ENCODE peak calls at places on chromosomes 7 and 10, in eight cellular contexts. Q is fibroblast of pulmonary artery; K is mucosa of descending colon; Y is uterus; M is NCI-H146; X is right lobe of liver; V is stimulated activated CD4-positive, alpha-beta T cell treated with anti-CD3 and anti-CD28 coated beads, TNF-alpha, amount 100 ng/mL, for 48 hours; P is GM13977. T is an unnamed sample.

GRCh38 chr10:122149138-122149606 is 121.9 kb upstream of the BTBD16 start:
- DNase-seq in Q (peak), K (no peak), Y (peak), M (no peak), X (no peak), V (no peak), P (no peak), T (no peak)

GRCh38 chr10:85602306-85602705 is 764.3 kb downstream of the GRID1 start:
- DNase-seq in Q (no peak), K (no peak), Y (no peak), M (no peak), X (no peak), V (no peak), P (no peak), T (no peak)

GRCh38 chr10:103130910-103131309 is 62.2 kb downstream of the NT5C2 start:
- DNase-seq in Q (no peak), K (no peak), Y (no peak), M (no peak), X (no peak), V (no peak), P (no peak), T (no peak)

GRCh38 chr7:96052860-96053452 is 268.9 kb downstream of the SLC25A13 start:
- DNase-seq in Q (no peak), K (no peak), Y (no peak), M (peak), X (no peak), V (no peak), P (no peak), T (no peak)

GRCh38 chr10:31782701-31783100 is 145.9 kb downstream of the ARHGAP12 start:
- DNase-seq in Q (no peak), K (peak), Y (no peak), M (no peak), X (no peak), V (no peak), P (no peak), T (no peak)

GRCh38 chr7:94957041-94957440 is 49.6 kb downstream of the PPP1R9A start:
- DNase-seq in Q (no peak), K (no peak), Y (no peak), M (no peak), X (no peak), V (no peak), P (no peak), T (no peak)

GRCh38 chr7:76310102-76310957 is 7.9 kb downstream of the HSPB1 start:
- DNase-seq in Q (no peak), K (peak), Y (no peak), M (peak), X (peak), V (no peak), P (no peak), T (peak)

GRCh38 chr10:74371696-74372095 is 220.7 kb downstream of the ADK start:
- DNase-seq in Q (peak), K (no peak), Y (no peak), M (no peak), X (no peak), V (no peak), P (no peak), T (no peak)

GRCh38 chr7:21426286-21426957 is 1.5 kb upstream of the SP4 start:
- DNase-seq in Q (peak), K (no peak), Y (no peak), M (no peak), X (no peak), V (peak), P (no peak), T (no peak)

GRCh38 chr7:108406474-108406873 is 49.8 kb downstream of the NRCAM start:
- DNase-seq in Q (peak), K (no peak), Y (no peak), M (no peak), X (no peak), V (no peak), P (no peak), T (no peak)

T was measured in transverse colon.